ENCODE peak calls at places on chromosomes 3 and 15, in ten cellular contexts. P is cardiac muscle cell, N is B cell, Y is ELR, C is mammary epithelial cell, D is cardiac fibroblast, M is neural crest cell, S is LoVo, K is natural killer cell, A is T-helper 17 cell. W is an unnamed sample.

GRCh38 chr15:90362936-90363212 is 10.8 kb downstream of the ZNF774 start:
- DNase-seq in M (no peak), P (peak), D (peak), A (no peak), Y (peak), K (no peak), S (no peak), N (no peak), C (peak), W (no peak)

GRCh38 chr15:83036253-83036652 is 24.8 kb upstream of the C15orf40 start:
- DNase-seq in C (no peak), S (no peak), M (no peak), N (no peak), D (no peak), Y (no peak), P (no peak), A (no peak), K (no peak), W (no peak)

GRCh38 chr15:61857169-61857829 is 202.9 kb downstream of the VPS13C start:
- DNase-seq in P (peak), Y (no peak), D (peak), K (no peak), S (no peak), A (no peak), M (no peak), C (no peak), N (peak), W (no peak)

GRCh38 chr3:17672506-17672905 is 69.9 kb downstream of the TBC1D5 start:
- DNase-seq in C (peak), Y (no peak), M (no peak), D (peak), P (peak), S (no peak), A (no peak), K (no peak), N (no peak), W (no peak)

GRCh38 chr3:64047214-64047613 is 23.9 kb upstream of the PSMD6 start:
- DNase-seq in K (no peak), C (no peak), P (no peak), A (no peak), Y (no peak), N (no peak), M (no peak), D (no peak), S (no peak), W (no peak)

GRCh38 chr3:136078421-136079364 is 113.2 kb downstream of the PPP2R3A start:
- DNase-seq in N (peak), Y (peak), C (no peak), K (no peak), A (no peak), S (peak), D (peak), M (no peak), P (peak), W (peak)

GRCh38 chr15:101652098-101652782 is at the start of gene TM2D3:
- DNase-seq in D (peak), Y (peak), C (peak), M (peak), A (peak), P (peak), S (peak), N (peak), K (peak), W (peak)

GRCh38 chr15:70293606-70294470 is 196.1 kb upstream of the TLE3 start:
- DNase-seq in N (no peak), D (no peak), S (no peak), A (no peak), M (no peak), K (no peak), Y (no peak), C (no peak), P (no peak), W (no peak)

GRCh38 chr3:113063126-113063894 is 72.5 kb downstream of the GTPBP8 start:
- DNase-seq in N (no peak), M (no peak), S (no peak), K (no peak), C (peak), Y (no peak), D (no peak), P (no peak), A (no peak), W (no peak)

GRCh38 chr3:128426128-128426921 is 40.4 kb downstream of the DNAJB8 start:
- DNase-seq in K (peak), M (peak), P (peak), A (peak), D (peak), S (peak), Y (peak), N (peak), C (peak), W (peak)

GRCh38 chr15:99452728-99453643 is 112.8 kb upstream of the MEF2A start:
- DNase-seq in D (peak), C (no peak), Y (peak), A (no peak), S (no peak), N (peak), M (no peak), P (peak), K (peak), W (peak)

GRCh38 chr3:188962253-188963247 is 209.2 kb upstream of the TPRG1 start:
- DNase-seq in K (no peak), D (no peak), C (peak), S (no peak), A (no peak), P (peak), Y (no peak), N (no peak), M (no peak), W (no peak)

GRCh38 chr15:27248251-27248650 is 277.3 kb downstream of the GABRG3 start:
- DNase-seq in N (no peak), D (no peak), C (no peak), P (no peak), Y (no peak), S (no peak), A (no peak), K (no peak), M (no peak), W (no peak)

GRCh38 chr15:83164409-83165404 is 42.9 kb downstream of the HDGFL3 start:
- DNase-seq in A (no peak), S (no peak), Y (peak), D (peak), N (no peak), P (no peak), C (peak), K (no peak), M (no peak), W (no peak)

GRCh38 chr15:29871401-29871800 is 49.1 kb upstream of the TJP1 start:
- DNase-seq in K (no peak), N (no peak), A (no peak), P (no peak), C (no peak), M (no peak), D (no peak), S (no peak), Y (no peak), W (no peak)

GRCh38 chr3:23546186-23546585 is 259.6 kb upstream of the UBE2E1 start:
- DNase-seq in P (no peak), M (no peak), K (no peak), S (no peak), C (no peak), D (no peak), N (no peak), A (no peak), Y (no peak), W (no peak)

GRCh38 chr3:127491909-127492308 is 98.6 kb downstream of the TPRA1 start:
- DNase-seq in S (no peak), C (no peak), D (no peak), Y (no peak), N (no peak), M (no peak), P (no peak), A (no peak), K (no peak), W (no peak)

GRCh38 chr3:13125092-13126015 is 52.1 kb upstream of the IQSEC1 start:
- DNase-seq in A (no peak), D (no peak), M (no peak), P (no peak), C (no peak), Y (no peak), K (no peak), N (no peak), S (no peak), W (no peak)

GRCh38 chr15:80607288-80607980 is 87.7 kb upstream of the ABHD17C start:
- DNase-seq in D (no peak), N (no peak), A (no peak), Y (no peak), S (no peak), K (no peak), P (no peak), C (no peak), M (no peak), W (no peak)

GRCh38 chr3:184052773-184053172 is at the start of gene HTR3C:
- DNase-seq in P (no peak), S (no peak), K (no peak), A (no peak), N (no peak), Y (no peak), C (no peak), M (no peak), D (no peak), W (no peak)

GRCh38 chr3:42070089-42070885 is 20.9 kb upstream of the TRAK1 start:
- DNase-seq in D (no peak), C (peak), P (no peak), A (no peak), M (no peak), N (no peak), K (no peak), S (peak), Y (peak), W (no peak)

GRCh38 chr3:155321418-155321817 is 27.9 kb upstream of the STRIT1 start:
- DNase-seq in A (no peak), D (peak), P (no peak), S (no peak), M (no peak), N (no peak), C (no peak), K (no peak), Y (no peak), W (no peak)

GRCh38 chr3:61521229-61521628 is 40.1 kb upstream of the PTPRG start:
- DNase-seq in N (no peak), K (no peak), Y (no peak), C (no peak), D (no peak), P (no peak), S (no peak), A (no peak), M (no peak), W (no peak)

GRCh38 chr15:58228708-58229107 is 90.5 kb downstream of the AQP9 start:
- DNase-seq in P (peak), D (peak), N (no peak), Y (peak), K (no peak), A (no peak), M (no peak), C (no peak), S (no peak), W (no peak)

GRCh38 chr15:60590935-60591490 is 112.1 kb upstream of the ICE2 start:
- DNase-seq in Y (peak), A (peak), K (peak), M (peak), C (no peak), P (peak), D (peak), S (peak), N (peak), W (no peak)

GRCh38 chr3:79162653-79163052 is 605.1 kb downstream of the ROBO1 start:
- DNase-seq in A (no peak), Y (peak), K (no peak), N (no peak), M (no peak), P (no peak), S (no peak), D (peak), C (no peak), W (no peak)

GRCh38 chr15:32030795-32031194 is 480 bp downstream of the CHRNA7 start:
- DNase-seq in C (no peak), K (no peak), A (no peak), S (peak), M (peak), Y (no peak), D (no peak), P (peak), N (no peak), W (no peak)

GRCh38 chr3:119302697-119303630 is 8.8 kb downstream of the ARHGAP31 start:
- DNase-seq in K (no peak), N (peak), D (no peak), S (no peak), M (no peak), C (no peak), A (no peak), Y (peak), P (peak), W (no peak)

GRCh38 chr3:150059729-150060128 is 89.0 kb upstream of the PFN2 start:
- DNase-seq in P (no peak), Y (no peak), K (no peak), M (no peak), D (no peak), A (no peak), C (no peak), N (no peak), S (no peak), W (no peak)

GRCh38 chr3:76950590-76950989 is 89.3 kb upstream of the ROBO2 start:
- DNase-seq in M (no peak), D (no peak), C (no peak), N (no peak), P (no peak), K (no peak), Y (no peak), A (no peak), S (no peak), W (no peak)

GRCh38 chr3:131242201-131242600 is 139.4 kb upstream of the NUDT16 start:
- DNase-seq in A (no peak), C (no peak), D (peak), M (no peak), Y (no peak), P (no peak), S (no peak), K (no peak), N (no peak), W (peak)

GRCh38 chr3:13192471-13193213 is 119.4 kb upstream of the IQSEC1 start:
- DNase-seq in S (no peak), Y (no peak), M (peak), D (no peak), A (no peak), C (no peak), N (no peak), P (peak), K (no peak), W (no peak)

GRCh38 chr3:8709801-8710524 is 23.6 kb upstream of the CAV3 start:
- DNase-seq in Y (no peak), N (no peak), M (no peak), D (no peak), K (no peak), S (no peak), A (no peak), P (no peak), C (no peak), W (no peak)

GRCh38 chr3:24829632-24830229 is 335.1 kb upstream of the THRB start:
- DNase-seq in N (no peak), D (no peak), S (no peak), C (no peak), Y (no peak), P (peak), M (peak), K (no peak), A (no peak), W (no peak)

GRCh38 chr15:70950953-70951352 is 58.3 kb downstream of the LRRC49 start:
- DNase-seq in M (no peak), Y (no peak), K (no peak), A (no peak), D (no peak), N (no peak), C (no peak), S (no peak), P (no peak), W (no peak)

GRCh38 chr3:46517016-46517770 is 19.4 kb downstream of the RTP3 start:
- DNase-seq in M (no peak), N (no peak), S (peak), P (peak), D (peak), K (no peak), C (peak), A (no peak), Y (peak), W (no peak)

GRCh38 chr3:42804831-42805821 is 836 bp upstream of the HIGD1A start:
- DNase-seq in K (no peak), S (no peak), M (no peak), Y (peak), D (peak), N (peak), A (no peak), P (peak), C (no peak), W (no peak)

GRCh38 chr15:63501256-63502089 is 2.9 kb upstream of the USP3 start:
- DNase-seq in N (peak), M (no peak), S (peak), D (peak), K (no peak), P (peak), A (peak), Y (peak), C (peak), W (no peak)